ENCODE peak calls at places on chromosomes 13 and 19, in four cellular contexts. B is foreskin keratinocyte; F is tibial nerve; U is effector memory CD4-positive, alpha-beta T cell. Y is an unnamed sample.

GRCh38 chr13:92297971-92298942 is 899.8 kb downstream of the GPC5 start:
- DNase-seq in B (peak; percentile 22), F (no peak), U (no peak), Y (no peak)

GRCh38 chr13:106690779-106691178 is 122.8 kb upstream of the ARGLU1 start:
- DNase-seq in B (no peak), F (no peak), U (no peak), Y (no peak)

GRCh38 chr19:48330012-48330681 is 4.8 kb downstream of the EMP3 start:
- DNase-seq in B (peak; percentile 57), F (peak; percentile 32), U (peak; percentile 79), Y (no peak)

GRCh38 chr19:29672933-29673336 is 7.7 kb downstream of the PLEKHF1 start:
- DNase-seq in B (no peak), F (no peak), U (peak; percentile 89), Y (no peak)

GRCh38 chr13:39818953-39819352 is 163.5 kb downstream of the COG6 start:
- DNase-seq in B (no peak), F (peak; percentile 44), U (no peak), Y (no peak)

GRCh38 chr19:41707502-41707812 is 969 bp upstream of the CEACAM5 start:
- DNase-seq in B (no peak), F (no peak), U (no peak), Y (no peak)

GRCh38 chr19:41323430-41324125 is 13.6 kb downstream of the CCDC97 start:
- DNase-seq in B (peak; percentile 64), F (peak; percentile 68), U (no peak), Y (no peak)

GRCh38 chr19:47255947-47256687 is at the start of gene CCDC9:
- DNase-seq in B (peak; percentile 92), F (peak; percentile 92), U (no peak), Y (peak; percentile 83)

GRCh38 chr13:38641164-38641948 is 45.5 kb upstream of the FREM2 start:
- DNase-seq in B (no peak), F (no peak), U (no peak), Y (no peak)

GRCh38 chr19:47719047-47719885 is 6.0 kb downstream of the EHD2 start:
- DNase-seq in B (peak; percentile 97), F (peak; percentile 79), U (no peak), Y (peak; percentile 91)

GRCh38 chr13:99363949-99364348 is 56.8 kb upstream of the GPR183 start:
- DNase-seq in B (peak; percentile 7), F (no peak), U (no peak), Y (no peak)

GRCh38 chr19:42528354-42529247 is at the start of gene CEACAM1:
- DNase-seq in B (peak; percentile 59), F (no peak), U (peak; percentile 26), Y (peak; percentile 24)

GRCh38 chr13:42752731-42753130 is 28.7 kb upstream of the FAM216B start:
- DNase-seq in B (no peak), F (no peak), U (no peak), Y (no peak)

GRCh38 chr13:95226051-95226450 is 75.2 kb downstream of the ABCC4 start:
- DNase-seq in B (no peak), F (no peak), U (no peak), Y (no peak)

GRCh38 chr19:435056-435706 is 25.7 kb downstream of the SHC2 start:
- DNase-seq in B (no peak), F (no peak), U (no peak), Y (no peak)

GRCh38 chr13:35930665-35931631 is 200.2 kb downstream of the DCLK1 start:
- DNase-seq in B (peak; percentile 1), F (peak; percentile 31), U (no peak), Y (no peak)

GRCh38 chr13:40064723-40065122 is 409.3 kb downstream of the COG6 start:
- DNase-seq in B (peak; percentile 83), F (no peak), U (no peak), Y (no peak)

GRCh38 chr19:33392341-33393285 is 19.1 kb downstream of the CEBPG start:
- DNase-seq in B (no peak), F (no peak), U (no peak), Y (no peak)

GRCh38 chr19:41564515-41565383 is 11.2 kb upstream of the CEACAM21 start:
- DNase-seq in B (no peak), F (no peak), U (no peak), Y (no peak)

GRCh38 chr13:77013853-77014542 is 13.0 kb downstream of the FBXL3 start:
- DNase-seq in B (no peak), F (no peak), U (no peak), Y (no peak)

DNA sequence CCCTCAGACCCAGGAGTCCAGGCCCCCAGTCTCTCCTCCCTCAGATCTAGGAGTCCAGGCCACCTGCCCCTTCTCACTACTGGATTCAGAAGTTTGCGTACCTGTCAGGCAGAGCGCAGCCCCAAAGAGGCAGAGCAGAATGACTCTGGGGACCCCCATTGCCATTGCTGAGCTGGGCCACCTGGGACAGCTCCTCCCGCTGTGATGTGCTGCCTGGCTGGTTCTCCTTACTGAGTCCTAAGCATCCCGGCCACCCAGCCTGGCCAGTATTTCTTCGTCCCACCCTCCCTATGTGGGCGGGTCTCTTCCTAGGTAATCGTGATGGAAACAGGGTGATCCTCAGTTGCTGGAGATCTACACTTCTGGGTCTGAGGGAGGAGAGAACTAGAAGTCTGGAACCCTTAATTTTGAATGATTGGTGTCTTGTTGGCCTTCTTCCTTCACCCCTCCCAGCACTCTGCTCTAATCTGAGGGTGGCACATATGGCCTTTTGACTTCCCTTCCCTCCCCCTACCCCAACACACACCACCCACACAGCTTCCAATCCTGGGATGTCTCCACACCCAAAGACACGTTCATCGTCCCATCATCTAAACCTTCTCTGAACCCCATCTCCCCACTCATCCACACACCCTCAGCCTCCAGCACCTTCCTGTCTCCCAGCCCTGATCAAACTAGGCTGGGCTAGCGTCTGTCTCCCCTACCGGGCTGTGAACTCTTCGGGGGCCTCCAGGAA is at the start of gene LYPD5:
- DNase-seq in B (no peak), F (no peak), U (no peak), Y (no peak)
- H3K27ac ChIP-seq in B (no peak within 1 kb of the TSS), F (no peak within 1 kb of the TSS), U (no peak within 1 kb of the TSS), Y (no peak within 1 kb of the TSS)

GRCh38 chr13:49400755-49401659 is 42.9 kb downstream of the CAB39L start:
- DNase-seq in B (peak; percentile 44), F (peak; percentile 46), U (no peak), Y (peak; percentile 55)

GRCh38 chr13:49399801-49400472 is 43.9 kb downstream of the CAB39L start:
- DNase-seq in B (no peak), F (no peak), U (no peak), Y (peak; percentile 20)

GRCh38 chr13:49395416-49396277 is 48.2 kb downstream of the CAB39L start:
- DNase-seq in B (no peak), F (peak; percentile 37), U (no peak), Y (no peak)
- H3K27ac ChIP-seq in B (no peak overlapping the region), F (peak overlapping the region; percentile 28), U (no peak overlapping the region), Y (no peak overlapping the region)

DNA sequence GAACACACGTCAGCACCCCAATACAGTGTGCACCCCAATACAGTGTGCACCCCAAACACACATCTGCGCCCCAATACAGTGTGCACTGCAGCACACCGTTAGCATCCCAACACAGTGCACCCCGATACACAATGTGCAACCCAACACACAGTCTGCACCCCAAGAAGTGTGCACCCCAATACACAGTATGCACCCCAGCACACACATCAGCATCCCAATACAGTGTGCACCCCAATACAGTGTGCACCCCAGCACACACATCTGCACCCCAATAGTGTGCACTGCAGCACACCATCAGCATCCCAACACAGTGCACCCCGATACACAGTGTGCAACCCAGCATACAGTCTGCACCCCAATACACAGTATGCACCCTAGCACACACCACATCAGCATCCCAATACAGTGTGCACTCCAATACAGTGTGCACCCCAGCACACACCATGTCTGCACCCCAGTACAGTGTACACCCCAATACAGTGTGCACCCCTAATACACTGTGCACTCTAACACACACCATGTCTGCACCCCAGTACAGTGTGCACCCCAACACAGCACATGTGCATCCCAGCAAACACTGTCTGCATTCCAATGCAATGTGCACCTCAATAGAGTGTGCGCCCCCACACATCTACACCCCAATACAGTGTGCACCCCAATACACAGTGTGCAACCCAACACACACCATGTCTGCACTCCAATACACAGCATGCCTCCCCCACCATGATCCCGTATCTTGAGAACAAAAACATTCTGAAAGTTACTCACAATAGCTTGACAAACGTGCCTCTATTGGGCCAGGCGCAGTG is 858 bp upstream of the CARS2 start:
- DNase-seq in B (no peak), F (no peak), U (no peak), Y (no peak)
- H3K27ac ChIP-seq in B (no peak overlapping the region), F (peak overlapping the region; percentile 82), U (peak overlapping the region; percentile 64), Y (no peak overlapping the region)

DNA sequence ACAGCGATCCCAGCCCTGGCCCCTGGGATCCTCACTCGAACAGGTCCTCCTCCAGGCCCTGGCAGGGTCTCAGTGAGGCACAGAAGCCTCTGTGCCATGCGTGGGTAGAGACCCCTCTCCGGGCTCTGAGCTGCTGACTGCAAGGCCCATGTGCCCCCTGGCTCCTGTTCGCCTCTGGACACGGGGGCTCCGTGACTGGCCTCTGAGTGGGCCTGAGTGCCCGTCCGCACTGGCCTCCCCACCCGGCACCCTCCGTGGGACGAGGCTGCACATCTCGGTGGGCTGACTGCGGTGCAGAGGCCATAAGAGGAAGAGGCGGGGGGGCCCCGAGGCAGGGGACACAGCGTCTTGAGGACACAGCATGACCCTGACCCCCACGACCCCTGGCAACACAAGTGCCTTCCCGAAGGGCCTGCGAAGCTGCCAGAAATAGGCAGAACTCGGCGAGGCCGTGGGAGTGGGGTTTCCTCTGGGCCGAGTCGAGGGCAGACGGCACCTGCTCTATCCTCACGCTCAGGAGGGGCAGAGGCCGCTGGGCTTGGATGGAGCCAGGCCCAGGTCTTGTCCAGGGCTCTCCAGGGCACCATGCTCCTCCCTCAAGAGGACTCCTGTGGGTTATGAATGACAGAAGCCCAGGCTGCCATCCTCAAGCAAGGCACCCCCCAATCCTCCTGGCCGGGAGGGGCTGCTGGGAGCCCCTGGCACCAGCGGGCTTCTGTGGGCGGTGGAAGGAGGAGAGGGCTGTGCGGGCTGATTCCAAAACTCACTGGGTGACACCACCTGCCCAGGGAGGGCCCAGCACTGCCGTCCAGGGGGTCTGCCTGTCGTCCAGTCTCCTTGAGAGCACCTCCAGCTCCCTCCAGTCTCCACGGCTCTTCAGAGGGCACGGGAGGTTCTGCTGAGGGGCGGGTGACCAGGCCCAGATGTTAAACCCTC is 52.6 kb downstream of the RASA3 start:
- DNase-seq in B (no peak), F (no peak), U (no peak), Y (no peak)
- H3K27ac ChIP-seq in B (no peak overlapping the region), F (peak overlapping the region; percentile 71), U (peak overlapping the region; percentile 17), Y (no peak overlapping the region)

DNA sequence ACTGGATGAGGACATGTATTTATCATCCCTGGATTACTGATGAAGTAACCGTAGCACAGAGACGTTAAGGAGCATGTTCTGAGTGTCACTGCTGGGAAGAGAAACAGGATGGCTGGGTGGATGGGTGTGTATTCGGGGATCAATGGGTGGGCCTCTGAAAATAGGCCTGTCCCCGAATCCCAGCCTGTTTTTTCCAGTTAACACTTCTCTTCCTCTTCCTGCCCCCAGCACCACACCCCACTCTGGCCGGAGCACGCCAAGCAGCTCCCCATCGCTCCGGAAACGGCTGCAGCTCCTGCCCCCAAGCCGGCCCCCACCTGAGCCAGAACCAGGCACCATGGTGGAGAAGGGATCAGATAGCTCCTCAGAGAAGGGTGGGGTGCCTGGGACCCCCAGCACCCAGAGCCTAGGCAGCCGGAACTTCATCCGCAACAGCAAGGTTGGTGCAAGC is 8.8 kb downstream of the GRAMD1A start:
- DNase-seq in B (no peak), F (no peak), U (no peak), Y (no peak)
- H3K27ac ChIP-seq in B (no peak overlapping the region), F (no peak overlapping the region), U (no peak overlapping the region), Y (no peak overlapping the region)

GRCh38 chr19:38686530-38686888 is 39.1 kb downstream of the ACTN4 start:
- DNase-seq in B (peak; percentile 37), F (no peak), U (peak; percentile 63), Y (no peak)
- H3K27ac ChIP-seq in B (peak overlapping the region; percentile 100), F (peak overlapping the region; percentile 86), U (peak overlapping the region; percentile 65), Y (peak overlapping the region; percentile 100)